ENCODE peak calls at places on chromosome 4, in seven cellular contexts. X is body of pancreas; M is cardiac muscle cell; I is CD8-positive, alpha-beta T cell; S is gastrocnemius medialis; K is Caco-2; E is ovary. O is an unnamed sample.

GRCh38 chr4:6280365-6280996 is 10.8 kb downstream of the WFS1 start:
- DNase-seq in M (no peak), K (no peak), X (no peak), S (no peak), E (no peak), I (no peak), O (no peak)

GRCh38 chr4:80069837-80070788 is 2.9 kb downstream of the ANTXR2 start:
- DNase-seq in M (peak; percentile 36), I (no peak), E (no peak), S (no peak), K (no peak), X (no peak), O (no peak)

GRCh38 chr4:65482410-65482809 is 187.9 kb downstream of the EPHA5 start:
- DNase-seq in X (no peak), M (peak; percentile 32), E (no peak), S (no peak), K (no peak), I (no peak), O (no peak)

GRCh38 chr4:8287606-8288280 is 18.2 kb downstream of the HTRA3 start:
- DNase-seq in I (no peak), M (no peak), X (no peak), K (no peak), E (peak; percentile 10), S (no peak), O (no peak)

GRCh38 chr4:6278801-6279197 is 9.1 kb downstream of the WFS1 start:
- DNase-seq in E (peak; percentile 79), M (peak; percentile 84), S (no peak), K (peak; percentile 48), X (peak; percentile 53), I (no peak), O (no peak)

GRCh38 chr4:127631420-127631819 is 1.3 kb upstream of the INTU start:
- DNase-seq in S (no peak), X (no peak), E (no peak), I (no peak), K (no peak), M (no peak), O (no peak)

GRCh38 chr4:28225005-28225404 is 1364.4 kb downstream of the STIM2 start:
- DNase-seq in E (no peak), I (no peak), K (peak; percentile 55), X (peak; percentile 8), M (peak; percentile 50), S (no peak), O (no peak)

GRCh38 chr4:108533876-108534275 is 86.5 kb upstream of the RPL34 start:
- DNase-seq in X (no peak), K (no peak), E (no peak), S (no peak), M (no peak), I (no peak), O (no peak)

GRCh38 chr4:140090215-140090731 is 63.7 kb downstream of the MAML3 start:
- DNase-seq in I (no peak), E (no peak), S (no peak), M (peak; percentile 34), X (no peak), K (no peak), O (no peak)

GRCh38 chr4:89055157-89056080 is 1.6 kb downstream of the FAM13A start:
- DNase-seq in X (no peak), M (no peak), I (no peak), K (no peak), E (no peak), S (no peak), O (no peak)
- H3K4me3 ChIP-seq in X (no peak overlapping the region), M (peak overlapping the region; percentile 67), I (no peak overlapping the region), K (no peak overlapping the region), E (peak overlapping the region; percentile 56), S (peak overlapping the region; percentile 47), O (peak overlapping the region; percentile 70)

DNA sequence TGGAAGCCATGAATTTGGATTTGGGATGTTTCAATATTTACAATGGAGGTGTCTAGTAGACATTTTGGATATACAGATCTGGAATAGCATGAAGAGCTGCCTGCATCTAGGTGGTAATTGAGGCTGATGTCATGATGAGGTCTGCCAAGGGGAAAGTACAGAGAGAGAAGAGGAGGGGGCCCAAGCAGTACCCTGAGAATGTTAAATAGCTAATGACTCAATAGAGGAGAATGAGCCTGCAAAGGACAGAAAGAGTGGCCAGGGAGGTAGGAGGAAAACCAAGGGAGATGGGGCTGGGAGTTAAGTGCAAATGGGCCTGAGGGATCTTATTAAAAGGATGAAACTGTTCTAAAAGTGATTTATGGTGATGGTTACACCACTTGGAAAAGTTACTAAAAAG is 182.2 kb upstream of the KIT start:
- DNase-seq in E (no peak), M (no peak), X (no peak), S (no peak), I (no peak), K (no peak), O (no peak)
- H3K9me3 ChIP-seq in E (no peaks in the 10 kb centered on the region), M (no peaks in the 10 kb centered on the region), X (no peaks in the 10 kb centered on the region), S (no peaks in the 10 kb centered on the region), I (no peaks in the 10 kb centered on the region), K (no peaks in the 10 kb centered on the region), O (peaks cover 3% of the 10 kb centered on the region)

DNA sequence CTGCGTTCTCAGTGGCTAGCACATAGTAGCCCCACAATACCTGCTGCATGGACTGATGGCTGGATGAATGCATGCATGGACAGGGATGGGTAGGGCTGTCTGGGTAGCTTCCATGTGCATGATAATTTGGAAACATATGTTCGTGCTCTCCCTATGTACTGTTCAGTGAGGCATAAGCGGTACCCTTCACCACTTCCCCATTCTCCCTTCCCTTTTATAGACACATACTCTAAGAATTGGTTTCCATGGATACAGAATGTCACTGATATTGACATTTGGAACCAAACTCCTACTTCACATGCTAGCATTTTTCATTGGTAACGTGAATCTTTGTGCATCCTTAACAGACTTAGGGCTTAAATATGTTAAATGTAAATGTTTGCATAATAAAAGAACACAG is 20.4 kb downstream of the USP46 start:
- DNase-seq in K (no peak), S (no peak), E (no peak), M (no peak), X (no peak), I (no peak), O (no peak)
- H3K4me1 ChIP-seq in K (peaks cover 6% of the 10 kb centered on the region), S (peaks cover 34% of the 10 kb centered on the region), E (peaks cover 11% of the 10 kb centered on the region), M (peaks cover 17% of the 10 kb centered on the region), X (peaks cover 20% of the 10 kb centered on the region), I (no peaks in the 10 kb centered on the region), O (peaks cover 33% of the 10 kb centered on the region)

DNA sequence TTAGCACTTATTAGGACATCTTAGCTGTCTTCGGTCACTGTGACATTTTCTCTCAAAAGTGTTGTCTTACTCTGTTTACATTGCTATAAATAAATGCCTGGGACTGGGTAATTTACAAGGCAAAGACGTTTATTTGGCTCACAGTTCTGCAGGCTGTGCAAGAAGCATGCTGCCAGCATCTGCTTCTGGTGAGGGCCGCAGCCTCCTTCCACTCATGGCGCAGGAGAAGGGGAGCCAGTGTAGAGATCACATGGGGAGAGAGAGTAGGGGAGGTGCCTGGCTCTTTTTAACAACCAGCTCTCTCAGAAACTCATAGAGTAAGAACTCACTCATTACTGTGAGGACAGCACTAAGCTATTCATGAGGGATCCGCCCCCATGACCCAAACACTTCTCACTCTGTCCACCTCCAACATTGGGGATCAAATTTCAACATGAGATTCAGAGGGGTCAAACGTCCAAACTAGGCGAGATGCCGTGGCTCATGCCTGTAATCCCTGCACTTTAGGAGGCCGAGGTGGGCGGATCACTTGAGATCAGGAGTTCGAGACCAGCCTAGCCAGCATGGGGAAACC is 43.5 kb upstream of the HERC6 start:
- DNase-seq in M (peak; percentile 9), X (peak; percentile 22), K (no peak), S (peak; percentile 36), E (no peak), I (no peak), O (no peak)
- H3K4me3 ChIP-seq in M (no peak overlapping the region), X (no peak overlapping the region), K (no peak overlapping the region), S (no peak overlapping the region), E (no peak overlapping the region), I (no peak overlapping the region), O (no peak overlapping the region)

DNA sequence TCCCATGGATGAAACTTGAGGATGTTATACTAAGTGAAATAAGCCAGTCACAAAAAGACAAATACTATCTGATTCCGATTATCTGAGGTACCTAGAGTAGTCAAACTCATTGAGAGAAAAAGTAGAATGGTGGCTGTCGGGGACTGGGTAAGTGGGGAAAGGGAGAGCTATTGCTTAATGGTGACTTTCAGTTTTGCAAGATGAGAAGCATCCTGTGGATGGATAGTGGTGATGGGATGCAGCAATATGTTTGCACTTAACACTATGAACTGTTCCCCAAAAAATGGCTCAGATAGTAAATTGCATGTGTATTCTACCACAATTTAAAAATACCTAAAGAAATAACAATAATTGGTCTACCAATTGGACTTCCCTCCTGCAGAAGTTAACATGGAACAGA is 181.5 kb downstream of the SHROOM3 start:
- DNase-seq in I (no peak), E (no peak), S (no peak), X (no peak), M (no peak), K (no peak), O (no peak)
- H3K9me3 ChIP-seq in I (no peaks in the 10 kb centered on the region), E (no peaks in the 10 kb centered on the region), S (no peaks in the 10 kb centered on the region), X (no peaks in the 10 kb centered on the region), M (no peaks in the 10 kb centered on the region), K (no peaks in the 10 kb centered on the region), O (no peaks in the 10 kb centered on the region)

GRCh38 chr4:25882226-25882625 is 19.4 kb upstream of the SEL1L3 start:
- DNase-seq in M (no peak), X (no peak), E (no peak), I (no peak), S (no peak), K (no peak), O (no peak)
- H3K4me1 ChIP-seq in M (no peaks in the 10 kb centered on the region), X (no peaks in the 10 kb centered on the region), E (no peaks in the 10 kb centered on the region), I (no peaks in the 10 kb centered on the region), S (no peaks in the 10 kb centered on the region), K (no peaks in the 10 kb centered on the region), O (no peaks in the 10 kb centered on the region)

GRCh38 chr4:2402053-2402452 is 16.4 kb downstream of the ZFYVE28 start:
- DNase-seq in E (peak; percentile 65), X (peak; percentile 89), S (peak; percentile 88), M (peak; percentile 53), K (no peak), I (peak; percentile 49), O (no peak)
- H3K4me3 ChIP-seq in E (peak overlapping the region; percentile 1), X (no peak overlapping the region), S (peak overlapping the region; percentile 54), M (no peak overlapping the region), K (no peak overlapping the region), I (peak overlapping the region; percentile 56), O (peak overlapping the region; percentile 50)

GRCh38 chr4:98386-98785 is 25.9 kb upstream of the ZNF718 start:
- DNase-seq in E (no peak), S (no peak), I (no peak), K (no peak), M (no peak), X (no peak), O (no peak)

GRCh38 chr4:99863-100262 is 24.4 kb upstream of the ZNF718 start:
- DNase-seq in M (peak; percentile 2), S (no peak), K (no peak), X (no peak), I (no peak), E (no peak), O (no peak)
- H3K9me3 ChIP-seq in M (no peaks in the 10 kb centered on the region), S (peaks cover 21% of the 10 kb centered on the region), K (peaks cover 17% of the 10 kb centered on the region), X (no peaks in the 10 kb centered on the region), I (peaks cover 10% of the 10 kb centered on the region), E (peaks cover 13% of the 10 kb centered on the region), O (peaks cover 69% of the 10 kb centered on the region)